ENCODE peak calls at places on chromosomes 1 and 21, in five cellular contexts. F is astrocyte of the spinal cord; W is CD8-positive, alpha-beta memory T cell; A is dorsolateral prefrontal cortex; E is lung microvascular endothelial cell. L is an unnamed sample.

GRCh38 chr1:159783724-159784123 is 3.0 kb downstream of the DUSP23 start:
- DNase-seq in A (no peak), E (no peak), W (no peak), F (no peak), L (no peak)

GRCh38 chr1:7922301-7922700 is 18.3 kb downstream of the TNFRSF9 start:
- DNase-seq in E (no peak), F (peak; percentile 47), W (no peak), A (no peak), L (no peak)

GRCh38 chr1:205590777-205591513 is 40.9 kb downstream of the ELK4 start:
- DNase-seq in E (no peak), F (no peak), W (no peak), A (no peak), L (no peak)

GRCh38 chr1:23341829-23342697 is 2.0 kb downstream of the HNRNPR start:
- DNase-seq in A (no peak), F (no peak), E (no peak), W (no peak), L (no peak)

GRCh38 chr1:210222288-210223006 is 10.1 kb upstream of the SERTAD4 start:
- DNase-seq in W (no peak), E (no peak), A (no peak), F (no peak), L (no peak)

GRCh38 chr1:167707942-167708341 is 13.8 kb upstream of the MPZL1 start:
- DNase-seq in F (no peak), E (no peak), W (no peak), A (no peak), L (no peak)

GRCh38 chr1:115228191-115228590 is 109.9 kb downstream of the NGF start:
- DNase-seq in E (no peak), F (no peak), A (no peak), W (no peak), L (no peak)

GRCh38 chr1:232376632-232377493 is 253.1 kb downstream of the SIPA1L2 start:
- DNase-seq in A (no peak), W (no peak), E (peak; percentile 9), F (no peak), L (no peak)

GRCh38 chr1:205963352-205963751 is 20.1 kb upstream of the SLC26A9 start:
- DNase-seq in F (peak; percentile 75), W (no peak), A (no peak), E (no peak), L (no peak)

GRCh38 chr1:87200875-87201638 is 127.6 kb upstream of the LMO4 start:
- DNase-seq in A (no peak), F (no peak), W (no peak), E (no peak), L (no peak)

GRCh38 chr1:192904438-192904895 is 95.6 kb downstream of the RGS2 start:
- DNase-seq in A (no peak), F (peak; percentile 91), E (peak; percentile 24), W (no peak), L (no peak)

GRCh38 chr1:195197116-195197515 is 1411.1 kb downstream of the KCNT2 start:
- DNase-seq in E (no peak), W (no peak), A (no peak), F (no peak), L (no peak)

GRCh38 chr21:25313891-25314646 is 293.2 kb downstream of the MRPL39 start:
- DNase-seq in F (peak; percentile 60), E (no peak), A (no peak), W (no peak), L (no peak)

GRCh38 chr1:204075890-204076837 is 3.2 kb downstream of the SOX13 start:
- DNase-seq in F (no peak), E (no peak), A (no peak), W (no peak), L (no peak)

GRCh38 chr21:44557491-44558328 is 885 bp downstream of the KRTAP10-3 start:
- DNase-seq in W (no peak), E (no peak), A (no peak), F (no peak), L (no peak)

GRCh38 chr21:17903029-17903806 is 84.1 kb upstream of the C21orf91 start:
- DNase-seq in W (peak; percentile 31), A (no peak), E (peak; percentile 53), F (peak; percentile 65), L (no peak)

GRCh38 chr1:226754097-226754496 is 15.0 kb upstream of the ITPKB start:
- DNase-seq in E (no peak), W (no peak), F (no peak), A (no peak), L (no peak)

GRCh38 chr1:85583355-85584263 is 3.0 kb downstream of the CCN1 start:
- DNase-seq in E (no peak), A (no peak), F (no peak), W (no peak), L (no peak)

GRCh38 chr1:157442065-157442464 is 110.2 kb downstream of the FCRL5 start:
- DNase-seq in E (no peak), F (no peak), A (no peak), W (no peak), L (no peak)

GRCh38 chr1:55876276-55877060 is 661.3 kb upstream of the USP24 start:
- DNase-seq in E (no peak), F (no peak), A (no peak), W (no peak), L (no peak)

GRCh38 chr1:204293605-204294365 is 65.9 kb downstream of the PLEKHA6 start:
- DNase-seq in A (no peak), F (no peak), W (no peak), E (no peak), L (no peak)

GRCh38 chr21:14916676-14917141 is 148.1 kb downstream of the NRIP1 start:
- DNase-seq in W (no peak), A (no peak), F (peak; percentile 38), E (no peak), L (no peak)

GRCh38 chr1:116491985-116492811 is 78.6 kb downstream of the CD58 start:
- DNase-seq in A (no peak), W (no peak), E (no peak), F (peak; percentile 42), L (no peak)

GRCh38 chr1:24566266-24566867 is 10.5 kb downstream of the NCMAP start:
- DNase-seq in W (no peak), F (peak; percentile 15), A (no peak), E (no peak), L (no peak)

GRCh38 chr1:93288558-93288957 is 57.1 kb upstream of the DR1 start:
- DNase-seq in A (no peak), F (no peak), E (peak; percentile 33), W (no peak), L (no peak)

GRCh38 chr1:97337250-97338030 is 583.4 kb downstream of the DPYD start:
- DNase-seq in E (no peak), F (no peak), W (no peak), A (no peak), L (no peak)

GRCh38 chr1:217713223-217713622 is 82.1 kb downstream of the SPATA17 start:
- DNase-seq in E (no peak), W (no peak), A (no peak), F (peak; percentile 3), L (no peak)

GRCh38 chr1:1424623-1425229 is 3.6 kb upstream of the ANKRD65 start:
- DNase-seq in W (no peak), E (no peak), F (no peak), A (no peak), L (no peak)

GRCh38 chr21:25421327-25422028 is 185.8 kb downstream of the MRPL39 start:
- DNase-seq in F (peak; percentile 54), E (peak; percentile 61), W (peak; percentile 50), A (no peak), L (peak; percentile 86)

GRCh38 chr1:30014031-30014430 is 709.4 kb downstream of the MATN1 start:
- DNase-seq in W (no peak), E (no peak), F (no peak), A (no peak), L (no peak)

GRCh38 chr21:32406405-32406804 is 6.1 kb upstream of the EVA1C start:
- DNase-seq in F (no peak), W (no peak), E (no peak), A (no peak), L (no peak)